ENCODE peak calls at places on chromosomes 3 and 15, in four cellular contexts. One of them, this sample, is unnamed.

GRCh38 chr3:129994883-129995559 is 20.5 kb downstream of the TRH start:
- DNase-seq in GM12865: no peak
- DNase-seq in mesothelial cell of epicardium: no peak
- DNase-seq in right lobe of liver: no peak
- DNase-seq in this sample: no peak

GRCh38 chr3:67875338-67875737 is 220.9 kb upstream of the SUCLG2 start:
- DNase-seq in right lobe of liver: no peak
- DNase-seq in GM12865: no peak
- DNase-seq in mesothelial cell of epicardium: no peak
- DNase-seq in this sample: no peak

GRCh38 chr3:22315925-22316324 is 564.9 kb upstream of the ZNF385D start:
- DNase-seq in GM12865: no peak
- DNase-seq in mesothelial cell of epicardium: no peak
- DNase-seq in right lobe of liver: no peak
- DNase-seq in this sample: no peak

GRCh38 chr3:154120903-154121235 is 321 bp upstream of the ARHGEF26 start:
- DNase-seq in GM12865: no peak
- DNase-seq in right lobe of liver: no peak
- DNase-seq in mesothelial cell of epicardium: no peak
- DNase-seq in this sample: no peak

GRCh38 chr15:46091860-46092450 is 457.1 kb downstream of the SQOR start:
- DNase-seq in GM12865: peak; percentile 25
- DNase-seq in right lobe of liver: no peak
- DNase-seq in mesothelial cell of epicardium: no peak
- DNase-seq in this sample: no peak

GRCh38 chr3:52194541-52195296 is 3.2 kb upstream of the ALAS1 start:
- DNase-seq in right lobe of liver: no peak
- DNase-seq in GM12865: no peak
- DNase-seq in mesothelial cell of epicardium: no peak
- DNase-seq in this sample: no peak

GRCh38 chr3:140529096-140529495 is 148.8 kb upstream of the TRIM42 start:
- DNase-seq in right lobe of liver: no peak
- DNase-seq in mesothelial cell of epicardium: no peak
- DNase-seq in GM12865: no peak
- DNase-seq in this sample: peak; percentile 85

GRCh38 chr15:88274534-88275460 is 18.3 kb upstream of the NTRK3 start:
- DNase-seq in GM12865: peak; percentile 62
- DNase-seq in mesothelial cell of epicardium: no peak
- DNase-seq in right lobe of liver: peak; percentile 61
- DNase-seq in this sample: peak; percentile 44

GRCh38 chr15:33013827-33014445 is 180.6 kb downstream of the FMN1 start:
- DNase-seq in mesothelial cell of epicardium: no peak
- DNase-seq in GM12865: no peak
- DNase-seq in right lobe of liver: no peak
- DNase-seq in this sample: no peak

GRCh38 chr3:172709776-172710708 is 825 bp downstream of the NCEH1 start:
- DNase-seq in GM12865: peak; percentile 15
- DNase-seq in right lobe of liver: peak; percentile 30
- DNase-seq in mesothelial cell of epicardium: peak; percentile 21
- DNase-seq in this sample: no peak

GRCh38 chr3:99931059-99931458 is 113.4 kb downstream of the CMSS1 start:
- DNase-seq in GM12865: no peak
- DNase-seq in right lobe of liver: no peak
- DNase-seq in mesothelial cell of epicardium: no peak
- DNase-seq in this sample: no peak

GRCh38 chr3:16520636-16521579 is 7.4 kb upstream of the RFTN1 start:
- DNase-seq in mesothelial cell of epicardium: no peak
- DNase-seq in right lobe of liver: no peak
- DNase-seq in GM12865: peak; percentile 74
- DNase-seq in this sample: no peak

GRCh38 chr3:66138336-66139234 is 82.2 kb upstream of the SLC25A26 start:
- DNase-seq in right lobe of liver: peak; percentile 33
- DNase-seq in mesothelial cell of epicardium: no peak
- DNase-seq in GM12865: peak; percentile 50
- DNase-seq in this sample: peak; percentile 40

GRCh38 chr3:14377838-14378169 is 24.6 kb upstream of the SLC6A6 start:
- DNase-seq in mesothelial cell of epicardium: no peak
- DNase-seq in GM12865: peak; percentile 66
- DNase-seq in right lobe of liver: peak; percentile 44
- DNase-seq in this sample: no peak

GRCh38 chr15:47742334-47742733 is 25.0 kb downstream of the SEMA6D start:
- DNase-seq in right lobe of liver: no peak
- DNase-seq in GM12865: no peak
- DNase-seq in mesothelial cell of epicardium: no peak
- DNase-seq in this sample: no peak

GRCh38 chr3:100988080-100988479 is 5.1 kb downstream of the ABI3BP start:
- DNase-seq in GM12865: no peak
- DNase-seq in mesothelial cell of epicardium: no peak
- DNase-seq in right lobe of liver: no peak
- DNase-seq in this sample: no peak

GRCh38 chr15:70528270-70528706 is 235.1 kb downstream of the UACA start:
- DNase-seq in right lobe of liver: no peak
- DNase-seq in GM12865: peak; percentile 83
- DNase-seq in mesothelial cell of epicardium: no peak
- DNase-seq in this sample: no peak

GRCh38 chr15:73127302-73127936 is 75.2 kb downstream of the NEO1 start:
- DNase-seq in mesothelial cell of epicardium: no peak
- DNase-seq in GM12865: peak; percentile 53
- DNase-seq in right lobe of liver: no peak
- DNase-seq in this sample: no peak

GRCh38 chr15:56249080-56249479 is 5.4 kb upstream of the RFX7 start:
- DNase-seq in mesothelial cell of epicardium: no peak
- DNase-seq in right lobe of liver: no peak
- DNase-seq in GM12865: peak; percentile 70
- DNase-seq in this sample: no peak

GRCh38 chr3:73685061-73685460 is 60.3 kb upstream of the PDZRN3 start:
- DNase-seq in GM12865: no peak
- DNase-seq in mesothelial cell of epicardium: no peak
- DNase-seq in right lobe of liver: no peak
- DNase-seq in this sample: no peak

GRCh38 chr15:56871867-56872266 is 46.6 kb upstream of the TCF12 start:
- DNase-seq in right lobe of liver: no peak
- DNase-seq in mesothelial cell of epicardium: no peak
- DNase-seq in GM12865: no peak
- DNase-seq in this sample: no peak

GRCh38 chr15:62706361-62706760 is 336.2 kb upstream of the TPM1 start:
- DNase-seq in right lobe of liver: no peak
- DNase-seq in GM12865: no peak
- DNase-seq in mesothelial cell of epicardium: no peak
- DNase-seq in this sample: no peak

GRCh38 chr3:171183042-171183441 is 156.5 kb upstream of the SLC2A2 start:
- DNase-seq in GM12865: no peak
- DNase-seq in mesothelial cell of epicardium: no peak
- DNase-seq in right lobe of liver: no peak
- DNase-seq in this sample: no peak